ENCODE peak calls at places on chromosomes 3 and 15, in ten cellular contexts. One of them, this sample, is unnamed.

GRCh38 chr3:64939747-64940450 is 252.1 kb upstream of the ADAMTS9 start:
- DNase-seq in lower lobe of right lung: no peak
- DNase-seq in tibial artery: no peak
- DNase-seq in mammary epithelial cell: no peak
- DNase-seq in cardiac muscle cell: no peak
- DNase-seq in A549: no peak
- DNase-seq in left ventricle myocardium inferior: no peak
- DNase-seq in psoas muscle: no peak
- DNase-seq in stomach: no peak
- DNase-seq in neural progenitor cell: no peak
- DNase-seq in this sample: no peak

GRCh38 chr3:195064300-195064931 is 206.5 kb downstream of the XXYLT1 start:
- DNase-seq in cardiac muscle cell: no peak
- DNase-seq in left ventricle myocardium inferior: no peak
- DNase-seq in mammary epithelial cell: no peak
- DNase-seq in psoas muscle: no peak
- DNase-seq in tibial artery: no peak
- DNase-seq in neural progenitor cell: no peak
- DNase-seq in lower lobe of right lung: peak; percentile 12
- DNase-seq in A549: no peak
- DNase-seq in stomach: no peak
- DNase-seq in this sample: peak; percentile 49

GRCh38 chr3:60277376-60277800 is 973.9 kb downstream of the FHIT start:
- DNase-seq in tibial artery: no peak
- DNase-seq in psoas muscle: no peak
- DNase-seq in cardiac muscle cell: no peak
- DNase-seq in left ventricle myocardium inferior: no peak
- DNase-seq in stomach: no peak
- DNase-seq in lower lobe of right lung: no peak
- DNase-seq in A549: no peak
- DNase-seq in mammary epithelial cell: no peak
- DNase-seq in neural progenitor cell: no peak
- DNase-seq in this sample: no peak

GRCh38 chr3:145134738-145135137 is 1026.2 kb downstream of the PLOD2 start:
- DNase-seq in stomach: no peak
- DNase-seq in mammary epithelial cell: no peak
- DNase-seq in psoas muscle: no peak
- DNase-seq in tibial artery: no peak
- DNase-seq in cardiac muscle cell: no peak
- DNase-seq in neural progenitor cell: no peak
- DNase-seq in A549: no peak
- DNase-seq in left ventricle myocardium inferior: no peak
- DNase-seq in lower lobe of right lung: no peak
- DNase-seq in this sample: no peak

GRCh38 chr15:77607894-77608261 is 24.8 kb downstream of the LINGO1 start:
- DNase-seq in psoas muscle: no peak
- DNase-seq in lower lobe of right lung: no peak
- DNase-seq in A549: no peak
- DNase-seq in mammary epithelial cell: no peak
- DNase-seq in left ventricle myocardium inferior: no peak
- DNase-seq in neural progenitor cell: no peak
- DNase-seq in cardiac muscle cell: peak; percentile 30
- DNase-seq in stomach: no peak
- DNase-seq in tibial artery: no peak
- DNase-seq in this sample: no peak

GRCh38 chr3:16211176-16211904 is 36.9 kb downstream of the GALNT15 start:
- DNase-seq in A549: no peak
- DNase-seq in stomach: no peak
- DNase-seq in psoas muscle: no peak
- DNase-seq in lower lobe of right lung: no peak
- DNase-seq in tibial artery: no peak
- DNase-seq in mammary epithelial cell: no peak
- DNase-seq in neural progenitor cell: no peak
- DNase-seq in cardiac muscle cell: no peak
- DNase-seq in left ventricle myocardium inferior: no peak
- DNase-seq in this sample: no peak

GRCh38 chr3:7787871-7788828 is 713.5 kb upstream of the LMCD1 start:
- DNase-seq in cardiac muscle cell: peak; percentile 6
- DNase-seq in neural progenitor cell: no peak
- DNase-seq in tibial artery: no peak
- DNase-seq in mammary epithelial cell: peak; percentile 1
- DNase-seq in lower lobe of right lung: no peak
- DNase-seq in left ventricle myocardium inferior: no peak
- DNase-seq in stomach: no peak
- DNase-seq in psoas muscle: no peak
- DNase-seq in A549: no peak
- DNase-seq in this sample: no peak

GRCh38 chr3:27726240-27726639 is 4.1 kb upstream of the EOMES start:
- DNase-seq in psoas muscle: no peak
- DNase-seq in neural progenitor cell: no peak
- DNase-seq in lower lobe of right lung: no peak
- DNase-seq in tibial artery: no peak
- DNase-seq in mammary epithelial cell: no peak
- DNase-seq in left ventricle myocardium inferior: no peak
- DNase-seq in stomach: no peak
- DNase-seq in cardiac muscle cell: no peak
- DNase-seq in A549: no peak
- DNase-seq in this sample: no peak

GRCh38 chr15:71111950-71112349 is 3.3 kb upstream of the THSD4 start:
- DNase-seq in neural progenitor cell: no peak
- DNase-seq in mammary epithelial cell: no peak
- DNase-seq in left ventricle myocardium inferior: no peak
- DNase-seq in tibial artery: no peak
- DNase-seq in A549: no peak
- DNase-seq in lower lobe of right lung: no peak
- DNase-seq in cardiac muscle cell: no peak
- DNase-seq in psoas muscle: no peak
- DNase-seq in stomach: no peak
- DNase-seq in this sample: no peak

GRCh38 chr15:77571181-77571580 is 61.5 kb downstream of the LINGO1 start:
- DNase-seq in tibial artery: no peak
- DNase-seq in stomach: no peak
- DNase-seq in psoas muscle: no peak
- DNase-seq in neural progenitor cell: no peak
- DNase-seq in left ventricle myocardium inferior: no peak
- DNase-seq in lower lobe of right lung: no peak
- DNase-seq in mammary epithelial cell: no peak
- DNase-seq in A549: no peak
- DNase-seq in cardiac muscle cell: no peak
- DNase-seq in this sample: no peak

GRCh38 chr3:78994174-78995027 is 773.4 kb downstream of the ROBO1 start:
- DNase-seq in stomach: no peak
- DNase-seq in mammary epithelial cell: peak; percentile 31
- DNase-seq in tibial artery: no peak
- DNase-seq in cardiac muscle cell: no peak
- DNase-seq in lower lobe of right lung: no peak
- DNase-seq in left ventricle myocardium inferior: no peak
- DNase-seq in A549: no peak
- DNase-seq in neural progenitor cell: peak; percentile 48
- DNase-seq in psoas muscle: no peak
- DNase-seq in this sample: no peak

GRCh38 chr3:13543251-13543650 is 5.7 kb upstream of the FBLN2 start:
- DNase-seq in neural progenitor cell: no peak
- DNase-seq in lower lobe of right lung: no peak
- DNase-seq in psoas muscle: peak; percentile 84
- DNase-seq in stomach: no peak
- DNase-seq in mammary epithelial cell: no peak
- DNase-seq in A549: peak; percentile 67
- DNase-seq in cardiac muscle cell: peak; percentile 96
- DNase-seq in tibial artery: peak; percentile 89
- DNase-seq in left ventricle myocardium inferior: peak; percentile 81
- DNase-seq in this sample: no peak

GRCh38 chr3:149277338-149277813 is 55.7 kb upstream of the CP start:
- DNase-seq in mammary epithelial cell: peak; percentile 78
- DNase-seq in A549: peak; percentile 38
- DNase-seq in psoas muscle: no peak
- DNase-seq in stomach: no peak
- DNase-seq in left ventricle myocardium inferior: no peak
- DNase-seq in lower lobe of right lung: no peak
- DNase-seq in cardiac muscle cell: peak; percentile 72
- DNase-seq in tibial artery: no peak
- DNase-seq in neural progenitor cell: no peak
- DNase-seq in this sample: no peak

GRCh38 chr3:111859061-111859973 is at the start of gene PHLDB2:
- DNase-seq in tibial artery: peak; percentile 83
- DNase-seq in stomach: peak; percentile 45
- DNase-seq in A549: peak; percentile 65
- DNase-seq in lower lobe of right lung: peak; percentile 67
- DNase-seq in cardiac muscle cell: peak; percentile 87
- DNase-seq in psoas muscle: peak; percentile 78
- DNase-seq in left ventricle myocardium inferior: peak; percentile 87
- DNase-seq in mammary epithelial cell: peak; percentile 97
- DNase-seq in neural progenitor cell: peak; percentile 96
- DNase-seq in this sample: peak; percentile 80
- TF ChIP-seq CTCF in tibial artery: no peak
- TF ChIP-seq CTCF in stomach: no peak
- TF ChIP-seq CTCF in A549: no peak
- TF ChIP-seq CTCF in lower lobe of right lung: no peak
- TF ChIP-seq CTCF in cardiac muscle cell: no peak
- TF ChIP-seq CTCF in psoas muscle: no peak
- TF ChIP-seq CTCF in left ventricle myocardium inferior: no peak
- TF ChIP-seq CTCF in mammary epithelial cell: no peak
- TF ChIP-seq CTCF in neural progenitor cell: peak; percentile 26
- TF ChIP-seq CTCF in this sample: no peak

GRCh38 chr3:172216267-172216666 is 176.9 kb downstream of the FNDC3B start:
- DNase-seq in neural progenitor cell: no peak
- DNase-seq in cardiac muscle cell: no peak
- DNase-seq in lower lobe of right lung: no peak
- DNase-seq in tibial artery: no peak
- DNase-seq in mammary epithelial cell: no peak
- DNase-seq in psoas muscle: no peak
- DNase-seq in stomach: no peak
- DNase-seq in left ventricle myocardium inferior: no peak
- DNase-seq in A549: no peak
- DNase-seq in this sample: no peak
- H3K4me1 ChIP-seq in neural progenitor cell: no peaks in the 10 kb centered on the region
- H3K4me1 ChIP-seq in cardiac muscle cell: peaks cover 19% of the 10 kb centered on the region
- H3K4me1 ChIP-seq in lower lobe of right lung: peaks cover 69% of the 10 kb centered on the region
- H3K4me1 ChIP-seq in tibial artery: peaks cover 18% of the 10 kb centered on the region
- H3K4me1 ChIP-seq in mammary epithelial cell: peaks cover 42% of the 10 kb centered on the region
- H3K4me1 ChIP-seq in psoas muscle: peaks cover 61% of the 10 kb centered on the region
- H3K4me1 ChIP-seq in stomach: peaks cover 66% of the 10 kb centered on the region
- H3K4me1 ChIP-seq in left ventricle myocardium inferior: peaks cover 84% of the 10 kb centered on the region
- H3K4me1 ChIP-seq in A549: peaks cover 94% of the 10 kb centered on the region
- H3K4me1 ChIP-seq in this sample: peaks cover 33% of the 10 kb centered on the region

DNA sequence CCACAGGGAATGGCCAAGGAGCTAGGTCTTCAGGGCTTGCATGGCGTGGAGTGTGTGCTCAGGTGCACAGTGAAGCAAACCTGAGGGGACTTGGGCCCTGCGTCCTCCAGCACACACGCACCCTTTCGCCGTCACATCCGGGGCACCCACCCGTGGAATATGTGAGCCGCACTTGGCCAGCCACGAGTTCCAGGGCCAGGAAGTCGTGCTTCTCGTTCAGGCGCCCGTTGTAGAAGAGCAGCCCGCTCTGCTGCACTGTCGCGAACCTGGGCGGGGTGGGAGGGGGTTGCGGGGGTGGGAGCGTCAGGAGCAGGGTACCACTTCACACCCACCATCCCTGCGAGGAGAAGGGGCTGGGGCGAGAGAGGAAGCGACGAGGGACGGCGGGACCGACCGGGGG is 7.1 kb downstream of the CELSR3 start:
- DNase-seq in tibial artery: no peak
- DNase-seq in cardiac muscle cell: no peak
- DNase-seq in A549: no peak
- DNase-seq in neural progenitor cell: no peak
- DNase-seq in lower lobe of right lung: peak; percentile 67
- DNase-seq in mammary epithelial cell: no peak
- DNase-seq in stomach: no peak
- DNase-seq in left ventricle myocardium inferior: no peak
- DNase-seq in psoas muscle: no peak
- DNase-seq in this sample: no peak
- H3K27ac ChIP-seq in tibial artery: peak overlapping the region; percentile 86
- H3K27ac ChIP-seq in cardiac muscle cell: no peak overlapping the region
- H3K27ac ChIP-seq in A549: peak overlapping the region; percentile 75
- H3K27ac ChIP-seq in neural progenitor cell: no peak overlapping the region
- H3K27ac ChIP-seq in lower lobe of right lung: peak overlapping the region; percentile 78
- H3K27ac ChIP-seq in mammary epithelial cell: no peak overlapping the region
- H3K27ac ChIP-seq in stomach: peak overlapping the region; percentile 84
- H3K27ac ChIP-seq in left ventricle myocardium inferior: peak overlapping the region; percentile 85
- H3K27ac ChIP-seq in psoas muscle: peak overlapping the region; percentile 67
- H3K27ac ChIP-seq in this sample: peak overlapping the region; percentile 61

DNA sequence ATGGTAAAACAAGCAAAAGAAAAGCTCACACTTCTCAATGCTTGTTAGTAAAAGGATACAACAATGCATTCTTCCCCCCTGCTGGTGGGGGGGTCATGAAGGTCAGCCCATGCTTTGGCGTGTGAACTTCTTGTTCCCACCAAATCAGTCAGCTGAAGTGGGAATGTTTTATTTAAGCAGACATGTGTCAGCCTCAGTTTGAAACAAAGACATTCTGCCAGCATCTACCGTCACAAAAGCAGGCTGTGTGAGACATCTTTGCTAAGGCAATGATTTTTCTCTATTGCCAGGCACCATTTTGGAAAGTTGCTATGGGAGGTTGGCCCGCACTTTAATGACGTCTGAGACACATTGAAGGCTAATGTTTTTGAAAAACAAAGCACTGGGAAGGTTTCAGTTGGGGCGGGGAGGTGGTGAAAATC is 206.6 kb downstream of the TLE3 start:
- DNase-seq in cardiac muscle cell: no peak
- DNase-seq in A549: no peak
- DNase-seq in left ventricle myocardium inferior: no peak
- DNase-seq in lower lobe of right lung: no peak
- DNase-seq in neural progenitor cell: peak; percentile 42
- DNase-seq in psoas muscle: no peak
- DNase-seq in mammary epithelial cell: no peak
- DNase-seq in stomach: no peak
- DNase-seq in tibial artery: no peak
- DNase-seq in this sample: no peak
- TF ChIP-seq CTCF in cardiac muscle cell: no peak
- TF ChIP-seq CTCF in A549: no peak
- TF ChIP-seq CTCF in left ventricle myocardium inferior: no peak
- TF ChIP-seq CTCF in lower lobe of right lung: no peak
- TF ChIP-seq CTCF in neural progenitor cell: no peak
- TF ChIP-seq CTCF in psoas muscle: no peak
- TF ChIP-seq CTCF in mammary epithelial cell: no peak
- TF ChIP-seq CTCF in stomach: no peak
- TF ChIP-seq CTCF in tibial artery: no peak
- TF ChIP-seq CTCF in this sample: no peak

DNA sequence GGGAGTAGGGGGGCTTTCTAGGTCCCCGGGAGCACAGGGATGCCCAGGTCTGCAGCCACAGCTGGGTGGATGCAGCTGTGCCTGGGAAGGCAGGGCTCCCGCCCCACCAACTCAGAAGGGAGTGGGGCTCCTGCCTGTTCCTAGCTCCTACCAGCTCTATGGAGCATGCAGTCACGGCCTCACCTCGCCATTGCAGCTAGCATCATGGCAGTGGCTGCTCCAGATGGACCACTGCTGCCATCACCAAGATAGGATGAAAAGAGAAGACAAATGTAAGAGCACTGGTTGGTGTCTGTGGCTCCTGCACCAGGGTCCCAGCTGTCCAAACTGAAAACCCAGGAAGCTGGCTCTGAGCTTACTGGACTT is 3.0 kb upstream of the LIMD1 start:
- DNase-seq in cardiac muscle cell: no peak
- DNase-seq in left ventricle myocardium inferior: no peak
- DNase-seq in psoas muscle: no peak
- DNase-seq in mammary epithelial cell: no peak
- DNase-seq in tibial artery: no peak
- DNase-seq in neural progenitor cell: no peak
- DNase-seq in A549: no peak
- DNase-seq in lower lobe of right lung: no peak
- DNase-seq in stomach: no peak
- DNase-seq in this sample: no peak
- H3K4me1 ChIP-seq in cardiac muscle cell: peaks cover 14% of the 10 kb centered on the region
- H3K4me1 ChIP-seq in left ventricle myocardium inferior: peaks cover 35% of the 10 kb centered on the region
- H3K4me1 ChIP-seq in psoas muscle: peaks cover 22% of the 10 kb centered on the region
- H3K4me1 ChIP-seq in mammary epithelial cell: peaks cover 28% of the 10 kb centered on the region
- H3K4me1 ChIP-seq in tibial artery: peaks cover 18% of the 10 kb centered on the region
- H3K4me1 ChIP-seq in neural progenitor cell: no peaks in the 10 kb centered on the region
- H3K4me1 ChIP-seq in A549: peaks cover 14% of the 10 kb centered on the region
- H3K4me1 ChIP-seq in lower lobe of right lung: peaks cover 31% of the 10 kb centered on the region
- H3K4me1 ChIP-seq in stomach: peaks cover 32% of the 10 kb centered on the region
- H3K4me1 ChIP-seq in this sample: peaks cover 32% of the 10 kb centered on the region